ENCODE peak calls at places on chromosome 22, in seven cellular contexts. L is mucosa of gallbladder; Z is coronary artery; K is putamen; M is activated naive CD4-positive, alpha-beta T cell treated with anti-CD3 and anti-CD28 coated beads, Interleukin-2, amount 50 U/mL, for 72 hours; V is left colon; G is MV-4-11. A is an unnamed sample.
A peak's percentile ranks its signal among the peaks of the same experiment; 100 is the strongest.

GRCh38 chr22:29004647-29005371 is 56.8 kb downstream of the C22orf31 start:
- DNase-seq in L (peak; percentile 26), Z (no peak), K (peak; percentile 73), M (no peak), V (peak; percentile 58), G (no peak), A (peak; percentile 55)

GRCh38 chr22:31818481-31819392 is 64.9 kb downstream of the DEPDC5 start:
- DNase-seq in L (no peak), Z (no peak), K (no peak), M (peak; percentile 56), V (no peak), G (no peak), A (peak; percentile 52)

GRCh38 chr22:42399315-42400271 is 32.6 kb downstream of the NFAM1 start:
- DNase-seq in L (no peak), Z (no peak), K (no peak), M (no peak), V (peak; percentile 64), G (peak; percentile 85), A (peak; percentile 10)

GRCh38 chr22:36853407-36854099 is 7.3 kb upstream of the NCF4 start:
- DNase-seq in L (peak; percentile 52), Z (no peak), K (peak; percentile 31), M (peak; percentile 83), V (peak; percentile 77), G (peak; percentile 88), A (peak; percentile 22)

GRCh38 chr22:36239150-36239400 is 252 bp downstream of the APOL2 start:
- DNase-seq in L (no peak), Z (no peak), K (no peak), M (no peak), V (peak; percentile 29), G (no peak), A (no peak)

GRCh38 chr22:34966980-34967379 is 99.0 kb upstream of the ISX start:
- DNase-seq in L (no peak), Z (no peak), K (no peak), M (no peak), V (no peak), G (no peak), A (no peak)

GRCh38 chr22:39814899-39815298 is 78.7 kb downstream of the ENTHD1 start:
- DNase-seq in L (no peak), Z (no peak), K (no peak), M (no peak), V (no peak), G (peak; percentile 62), A (peak; percentile 7)

GRCh38 chr22:43481528-43482309 is 69.9 kb downstream of the MPPED1 start:
- DNase-seq in L (no peak), Z (no peak), K (no peak), M (no peak), V (no peak), G (peak; percentile 80), A (no peak)

GRCh38 chr22:35530700-35531099 is 9.9 kb upstream of the RASD2 start:
- DNase-seq in L (no peak), Z (no peak), K (no peak), M (no peak), V (no peak), G (peak; percentile 34), A (no peak)

GRCh38 chr22:32333141-32333768 is 24.4 kb upstream of the RFPL3 start:
- DNase-seq in L (no peak), Z (peak; percentile 59), K (no peak), M (no peak), V (no peak), G (no peak), A (no peak)

GRCh38 chr22:38135133-38135706 is 24.7 kb upstream of the BAIAP2L2 start:
- DNase-seq in L (no peak), Z (no peak), K (no peak), M (no peak), V (no peak), G (peak; percentile 63), A (peak; percentile 84)

GRCh38 chr22:38347944-38348750 is 30.9 kb upstream of the CSNK1E start:
- DNase-seq in L (no peak), Z (peak; percentile 50), K (no peak), M (peak; percentile 47), V (no peak), G (no peak), A (no peak)

GRCh38 chr22:19959043-19959586 is 17.5 kb upstream of the TXNRD2 start:
- DNase-seq in L (peak; percentile 63), Z (no peak), K (no peak), M (no peak), V (peak; percentile 82), G (no peak), A (peak; percentile 58)

GRCh38 chr22:17931400-17931825 is 92.9 kb downstream of the MICAL3 start:
- DNase-seq in L (peak; percentile 39), Z (no peak), K (no peak), M (peak; percentile 33), V (peak; percentile 64), G (no peak), A (no peak)

GRCh38 chr22:48318575-48319320 is 1508.9 kb downstream of the BRD1 start:
- DNase-seq in L (no peak), Z (no peak), K (no peak), M (no peak), V (no peak), G (no peak), A (no peak)

GRCh38 chr22:23744485-23744884 is 6.4 kb downstream of the ZNF70 start:
- DNase-seq in L (no peak), Z (no peak), K (no peak), M (no peak), V (no peak), G (no peak), A (no peak)

GRCh38 chr22:30253205-30253852 is 6.8 kb upstream of the LIF start:
- DNase-seq in L (peak; percentile 75), Z (no peak), K (peak; percentile 58), M (no peak), V (peak; percentile 81), G (peak; percentile 14), A (peak; percentile 66)

GRCh38 chr22:49321477-49322055 is 506.1 kb downstream of the BRD1 start:
- DNase-seq in L (peak; percentile 7), Z (peak; percentile 50), K (no peak), M (no peak), V (no peak), G (no peak), A (no peak)

GRCh38 chr22:32700186-32700882 is 101.2 kb upstream of the TIMP3 start:
- DNase-seq in L (peak; percentile 23), Z (peak; percentile 43), K (no peak), M (no peak), V (no peak), G (no peak), A (no peak)

GRCh38 chr22:44620129-44620840 is 81.7 kb upstream of the PRR5 start:
- DNase-seq in L (peak; percentile 64), Z (no peak), K (no peak), M (peak; percentile 71), V (peak; percentile 68), G (peak; percentile 84), A (peak; percentile 54)

GRCh38 chr22:40621309-40622151 is 15.0 kb downstream of the MRTFA start:
- DNase-seq in L (no peak), Z (no peak), K (no peak), M (no peak), V (no peak), G (peak; percentile 78), A (no peak)